ENCODE peak calls at places on chromosome 6, in five cellular contexts. One of them, this sample, is unnamed.

GRCh38 chr6:8481727-8482126 is 46.4 kb upstream of the SLC35B3 start:
- DNase-seq in heart right ventricle: no peak
- DNase-seq in AG10803: peak
- DNase-seq in astrocyte of the cerebellum: no peak
- DNase-seq in GM10248: peak
- DNase-seq in this sample: no peak

GRCh38 chr6:6599468-6599873 is 11.0 kb downstream of the LY86 start:
- DNase-seq in astrocyte of the cerebellum: no peak
- DNase-seq in GM10248: no peak
- DNase-seq in heart right ventricle: no peak
- DNase-seq in AG10803: no peak
- DNase-seq in this sample: no peak

GRCh38 chr6:155351273-155352129 is 37.2 kb upstream of the TFB1M start:
- DNase-seq in GM10248: peak
- DNase-seq in heart right ventricle: no peak
- DNase-seq in astrocyte of the cerebellum: no peak
- DNase-seq in AG10803: no peak
- DNase-seq in this sample: no peak

GRCh38 chr6:145669627-145670034 is 65.7 kb downstream of the EPM2A start:
- DNase-seq in AG10803: peak
- DNase-seq in GM10248: no peak
- DNase-seq in astrocyte of the cerebellum: peak
- DNase-seq in heart right ventricle: no peak
- DNase-seq in this sample: no peak

GRCh38 chr6:77038801-77039200 is 424.5 kb downstream of the HTR1B start:
- DNase-seq in AG10803: peak
- DNase-seq in astrocyte of the cerebellum: no peak
- DNase-seq in heart right ventricle: no peak
- DNase-seq in GM10248: no peak
- DNase-seq in this sample: no peak

GRCh38 chr6:100554228-100554627 is 89.5 kb upstream of the SIM1 start:
- DNase-seq in GM10248: no peak
- DNase-seq in AG10803: no peak
- DNase-seq in astrocyte of the cerebellum: no peak
- DNase-seq in heart right ventricle: no peak
- DNase-seq in this sample: no peak

GRCh38 chr6:137518584-137518983 is 24.4 kb upstream of the OLIG3 start:
- DNase-seq in AG10803: no peak
- DNase-seq in astrocyte of the cerebellum: no peak
- DNase-seq in heart right ventricle: no peak
- DNase-seq in GM10248: no peak
- DNase-seq in this sample: no peak

GRCh38 chr6:136950436-136950835 is 28.3 kb downstream of the SLC35D3 start:
- DNase-seq in astrocyte of the cerebellum: no peak
- DNase-seq in AG10803: no peak
- DNase-seq in heart right ventricle: no peak
- DNase-seq in GM10248: no peak
- DNase-seq in this sample: no peak

GRCh38 chr6:13371421-13372072 is 43.2 kb upstream of the TBC1D7 start:
- DNase-seq in heart right ventricle: no peak
- DNase-seq in AG10803: peak
- DNase-seq in GM10248: no peak
- DNase-seq in astrocyte of the cerebellum: no peak
- DNase-seq in this sample: no peak

GRCh38 chr6:95593025-95593424 is 15.7 kb downstream of the MANEA start:
- DNase-seq in astrocyte of the cerebellum: no peak
- DNase-seq in GM10248: no peak
- DNase-seq in heart right ventricle: no peak
- DNase-seq in AG10803: no peak
- DNase-seq in this sample: no peak

GRCh38 chr6:147578883-147579282 is 70.4 kb downstream of the SAMD5 start:
- DNase-seq in GM10248: no peak
- DNase-seq in astrocyte of the cerebellum: no peak
- DNase-seq in heart right ventricle: no peak
- DNase-seq in AG10803: no peak
- DNase-seq in this sample: no peak

GRCh38 chr6:28543671-28544131 is 18.0 kb downstream of the GPX5 start:
- DNase-seq in GM10248: peak
- DNase-seq in heart right ventricle: no peak
- DNase-seq in AG10803: no peak
- DNase-seq in astrocyte of the cerebellum: no peak
- DNase-seq in this sample: peak

GRCh38 chr6:169221264-169221663 is 32.4 kb downstream of the THBS2 start:
- DNase-seq in heart right ventricle: no peak
- DNase-seq in AG10803: no peak
- DNase-seq in GM10248: no peak
- DNase-seq in astrocyte of the cerebellum: no peak
- DNase-seq in this sample: no peak

GRCh38 chr6:69866351-69867074 is at the start of gene COL19A1:
- DNase-seq in GM10248: peak
- DNase-seq in astrocyte of the cerebellum: no peak
- DNase-seq in heart right ventricle: peak
- DNase-seq in AG10803: no peak
- DNase-seq in this sample: peak

GRCh38 chr6:127134136-127134535 is 15.7 kb downstream of the RSPO3 start:
- DNase-seq in GM10248: no peak
- DNase-seq in astrocyte of the cerebellum: no peak
- DNase-seq in AG10803: no peak
- DNase-seq in heart right ventricle: no peak
- DNase-seq in this sample: no peak

GRCh38 chr6:121522771-121523386 is 87.4 kb downstream of the GJA1 start:
- DNase-seq in astrocyte of the cerebellum: no peak
- DNase-seq in heart right ventricle: no peak
- DNase-seq in AG10803: peak
- DNase-seq in GM10248: no peak
- DNase-seq in this sample: no peak

GRCh38 chr6:156563710-156564109 is 213.5 kb upstream of the ARID1B start:
- DNase-seq in AG10803: no peak
- DNase-seq in heart right ventricle: no peak
- DNase-seq in GM10248: no peak
- DNase-seq in astrocyte of the cerebellum: no peak
- DNase-seq in this sample: no peak

GRCh38 chr6:146913842-146914562 is 290.2 kb upstream of the STXBP5 start:
- DNase-seq in GM10248: no peak
- DNase-seq in astrocyte of the cerebellum: peak
- DNase-seq in heart right ventricle: peak
- DNase-seq in AG10803: peak
- DNase-seq in this sample: peak

GRCh38 chr6:125953502-125953875 is 3.1 kb upstream of the HINT3 start:
- DNase-seq in AG10803: no peak
- DNase-seq in GM10248: no peak
- DNase-seq in heart right ventricle: no peak
- DNase-seq in astrocyte of the cerebellum: no peak
- DNase-seq in this sample: no peak

GRCh38 chr6:52590634-52590985 is 13.8 kb upstream of the TRAM2 start:
- DNase-seq in AG10803: peak
- DNase-seq in astrocyte of the cerebellum: no peak
- DNase-seq in heart right ventricle: no peak
- DNase-seq in GM10248: no peak
- DNase-seq in this sample: no peak

GRCh38 chr6:51927450-51927849 is 160.0 kb downstream of the PKHD1 start:
- DNase-seq in astrocyte of the cerebellum: no peak
- DNase-seq in GM10248: no peak
- DNase-seq in heart right ventricle: no peak
- DNase-seq in AG10803: no peak
- DNase-seq in this sample: no peak

GRCh38 chr6:68559052-68559451 is 76.0 kb upstream of the ADGRB3 start:
- DNase-seq in astrocyte of the cerebellum: peak
- DNase-seq in heart right ventricle: no peak
- DNase-seq in AG10803: no peak
- DNase-seq in GM10248: no peak
- DNase-seq in this sample: no peak

GRCh38 chr6:157304840-157305675 is 18.3 kb downstream of the TMEM242 start:
- DNase-seq in GM10248: no peak
- DNase-seq in heart right ventricle: no peak
- DNase-seq in AG10803: peak
- DNase-seq in astrocyte of the cerebellum: no peak
- DNase-seq in this sample: no peak

GRCh38 chr6:158767714-158768113 is 51.5 kb downstream of the EZR start:
- DNase-seq in astrocyte of the cerebellum: no peak
- DNase-seq in heart right ventricle: no peak
- DNase-seq in AG10803: no peak
- DNase-seq in GM10248: no peak
- DNase-seq in this sample: no peak

GRCh38 chr6:83098589-83098988 is 31.1 kb downstream of the DOP1A start:
- DNase-seq in astrocyte of the cerebellum: no peak
- DNase-seq in AG10803: no peak
- DNase-seq in heart right ventricle: no peak
- DNase-seq in GM10248: no peak
- DNase-seq in this sample: no peak

GRCh38 chr6:130425532-130425931 is 59.7 kb downstream of the TMEM200A start:
- DNase-seq in astrocyte of the cerebellum: no peak
- DNase-seq in AG10803: peak
- DNase-seq in heart right ventricle: no peak
- DNase-seq in GM10248: no peak
- DNase-seq in this sample: no peak

GRCh38 chr6:34030831-34031566 is 114.9 kb downstream of the GRM4 start:
- DNase-seq in heart right ventricle: no peak
- DNase-seq in AG10803: no peak
- DNase-seq in astrocyte of the cerebellum: no peak
- DNase-seq in GM10248: no peak
- DNase-seq in this sample: no peak
- TF ChIP-seq CTCF in heart right ventricle: no peak
- TF ChIP-seq CTCF in AG10803: no peak
- TF ChIP-seq CTCF in astrocyte of the cerebellum: no peak
- TF ChIP-seq CTCF in GM10248: no peak
- TF ChIP-seq CTCF in this sample: no peak

GRCh38 chr6:328924-329323 is 36.6 kb downstream of the DUSP22 start:
- DNase-seq in astrocyte of the cerebellum: no peak
- DNase-seq in GM10248: no peak
- DNase-seq in heart right ventricle: no peak
- DNase-seq in AG10803: no peak
- DNase-seq in this sample: no peak
- TF ChIP-seq CTCF in astrocyte of the cerebellum: no peak
- TF ChIP-seq CTCF in GM10248: no peak
- TF ChIP-seq CTCF in heart right ventricle: no peak
- TF ChIP-seq CTCF in AG10803: no peak
- TF ChIP-seq CTCF in this sample: no peak

DNA sequence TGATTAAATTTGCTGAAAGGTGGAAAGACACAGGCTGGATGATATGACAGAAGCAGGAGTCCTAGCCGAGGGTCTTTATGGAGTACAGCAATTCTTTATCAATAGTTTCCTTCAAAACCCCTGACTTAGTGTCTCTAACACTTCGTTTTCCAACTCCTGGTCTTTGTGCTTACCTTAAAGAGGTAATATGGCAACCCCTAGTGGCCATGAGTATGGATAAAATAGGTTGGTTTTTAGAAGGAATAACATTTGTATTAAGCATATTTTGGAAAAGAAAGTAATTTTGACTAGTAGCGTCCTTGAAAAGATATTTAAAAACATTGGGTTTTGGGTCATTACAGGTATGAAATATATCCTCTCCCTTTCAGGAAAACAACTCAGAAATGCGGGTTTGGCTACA is 51.9 kb downstream of the VGLL2 start:
- DNase-seq in AG10803: peak
- DNase-seq in heart right ventricle: no peak
- DNase-seq in astrocyte of the cerebellum: peak
- DNase-seq in GM10248: no peak
- DNase-seq in this sample: no peak
- TF ChIP-seq CTCF in AG10803: peak
- TF ChIP-seq CTCF in heart right ventricle: peak
- TF ChIP-seq CTCF in astrocyte of the cerebellum: peak
- TF ChIP-seq CTCF in GM10248: peak
- TF ChIP-seq CTCF in this sample: peak

GRCh38 chr6:10843554-10843953 is 5.2 kb upstream of the MAK start:
- DNase-seq in heart right ventricle: no peak
- DNase-seq in AG10803: no peak
- DNase-seq in GM10248: no peak
- DNase-seq in astrocyte of the cerebellum: no peak
- DNase-seq in this sample: no peak

GRCh38 chr6:10852281-10852965 is 14.1 kb upstream of the MAK start:
- DNase-seq in heart right ventricle: no peak
- DNase-seq in astrocyte of the cerebellum: no peak
- DNase-seq in GM10248: no peak
- DNase-seq in AG10803: no peak
- DNase-seq in this sample: no peak

GRCh38 chr6:10850728-10851127 is 12.4 kb upstream of the MAK start:
- DNase-seq in GM10248: no peak
- DNase-seq in heart right ventricle: no peak
- DNase-seq in astrocyte of the cerebellum: no peak
- DNase-seq in AG10803: no peak
- DNase-seq in this sample: no peak

DNA sequence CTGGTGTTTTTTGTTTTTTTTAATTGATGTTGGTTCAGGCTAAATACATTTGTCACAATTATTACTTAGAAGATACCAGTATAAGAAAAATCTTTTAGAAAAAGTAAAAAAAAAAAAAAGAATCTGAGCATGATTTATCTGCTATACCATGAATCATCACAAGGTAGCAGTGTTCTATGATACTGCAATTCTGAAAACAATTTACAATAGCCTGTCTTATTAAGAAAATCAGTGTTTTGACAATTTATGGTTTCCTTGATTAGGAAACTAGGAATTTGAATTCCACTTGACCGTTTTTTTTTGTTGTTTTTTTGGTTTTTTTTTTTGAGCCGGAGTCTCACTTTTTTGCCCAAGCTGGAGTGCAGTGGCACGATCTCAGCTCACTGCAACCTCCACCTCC is 9.3 kb upstream of the MAK start:
- DNase-seq in astrocyte of the cerebellum: no peak
- DNase-seq in GM10248: no peak
- DNase-seq in heart right ventricle: no peak
- DNase-seq in AG10803: no peak
- DNase-seq in this sample: no peak
- TF ChIP-seq CTCF in astrocyte of the cerebellum: no peak
- TF ChIP-seq CTCF in GM10248: peak
- TF ChIP-seq CTCF in heart right ventricle: peak
- TF ChIP-seq CTCF in AG10803: peak
- TF ChIP-seq CTCF in this sample: peak

GRCh38 chr6:102114402-102114801 is 720.9 kb downstream of the GRIK2 start:
- DNase-seq in heart right ventricle: no peak
- DNase-seq in GM10248: no peak
- DNase-seq in AG10803: no peak
- DNase-seq in astrocyte of the cerebellum: no peak
- DNase-seq in this sample: no peak
- TF ChIP-seq CTCF in heart right ventricle: no peak
- TF ChIP-seq CTCF in GM10248: peak
- TF ChIP-seq CTCF in AG10803: no peak
- TF ChIP-seq CTCF in astrocyte of the cerebellum: no peak
- TF ChIP-seq CTCF in this sample: peak

DNA sequence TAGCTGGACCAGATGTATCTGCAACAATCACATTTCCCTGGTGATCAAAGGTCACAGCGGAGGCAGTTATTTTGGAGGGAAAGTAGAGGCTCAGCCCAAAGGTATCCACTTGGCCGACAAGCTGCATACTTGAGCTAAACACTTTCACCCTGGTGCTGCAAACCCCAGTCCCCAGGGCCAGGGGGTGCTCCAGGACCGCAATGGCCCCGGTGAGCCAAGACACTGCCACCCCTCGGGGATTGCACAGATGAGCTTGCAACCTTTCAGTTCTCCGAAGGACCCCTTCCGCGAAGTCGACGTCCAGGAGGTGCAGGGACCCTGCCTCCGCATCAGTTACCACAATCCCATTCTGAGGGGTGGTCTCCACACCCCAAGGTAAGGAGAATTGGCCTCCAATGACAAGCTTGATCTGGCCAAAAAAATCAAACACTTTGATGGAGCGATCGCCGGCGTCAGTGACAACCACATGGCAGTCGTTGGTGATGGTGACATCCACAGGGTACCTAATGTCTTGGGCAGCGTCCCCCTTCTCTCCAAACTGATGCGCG is 823 bp downstream of the NHLRC1 start:
- DNase-seq in astrocyte of the cerebellum: no peak
- DNase-seq in heart right ventricle: no peak
- DNase-seq in AG10803: no peak
- DNase-seq in GM10248: no peak
- DNase-seq in this sample: no peak
- TF ChIP-seq CTCF in astrocyte of the cerebellum: no peak
- TF ChIP-seq CTCF in heart right ventricle: no peak
- TF ChIP-seq CTCF in AG10803: no peak
- TF ChIP-seq CTCF in GM10248: peak
- TF ChIP-seq CTCF in this sample: no peak